ENCODE peak calls at places on chromosomes 12 and 14, in four cellular contexts. E, P, O and I are unnamed samples.

GRCh38 chr12:128903231-128903630 is 50.0 kb downstream of the GLT1D1 start:
- DNase-seq in O (no peak), P (no peak), E (no peak), I (no peak)

GRCh38 chr12:116524964-116525379 is 34.2 kb upstream of the MAP1LC3B2 start:
- DNase-seq in O (no peak), E (no peak), P (peak), I (no peak)

GRCh38 chr12:38477341-38478090 is 160.9 kb downstream of the ALG10B start:
- DNase-seq in O (no peak), E (no peak), P (no peak), I (no peak)

GRCh38 chr12:120075034-120075616 is 41.4 kb downstream of the RAB35 start:
- DNase-seq in E (no peak), P (no peak), O (no peak), I (no peak)

GRCh38 chr12:119444462-119445044 is 110.0 kb downstream of the CCDC60 start:
- DNase-seq in O (peak), E (peak), P (peak), I (peak)

GRCh38 chr12:109529618-109530300 is 43.5 kb downstream of the MMAB start:
- DNase-seq in P (no peak), O (no peak), E (no peak), I (no peak)

GRCh38 chr14:20454359-20454644 is 310 bp downstream of the OSGEP start:
- DNase-seq in P (peak), E (peak), O (no peak), I (no peak)

GRCh38 chr14:42736408-42736807 is 1129.7 kb downstream of the LRFN5 start:
- DNase-seq in P (no peak), O (no peak), E (no peak), I (no peak)

GRCh38 chr14:24701031-24701430 is 67.0 kb upstream of the GZMB start:
- DNase-seq in P (no peak), O (no peak), E (no peak), I (no peak)

GRCh38 chr12:15453613-15454012 is 131.3 kb downstream of the PTPRO start:
- DNase-seq in P (no peak), O (peak), E (no peak), I (no peak)

GRCh38 chr12:54937376-54937775 is 47.2 kb downstream of the TESPA1 start:
- DNase-seq in E (no peak), O (no peak), P (no peak), I (no peak)

GRCh38 chr12:27437839-27438238 is 8.7 kb upstream of the SMCO2 start:
- DNase-seq in O (no peak), P (no peak), E (no peak), I (no peak)

GRCh38 chr12:27436768-27437167 is 9.8 kb upstream of the SMCO2 start:
- DNase-seq in P (no peak), E (no peak), O (no peak), I (no peak)

GRCh38 chr12:27434673-27435565 is 11.6 kb upstream of the SMCO2 start:
- DNase-seq in P (peak), O (peak), E (no peak), I (peak)

GRCh38 chr12:27431185-27431584 is 15.4 kb upstream of the SMCO2 start:
- DNase-seq in E (no peak), O (no peak), P (no peak), I (no peak)

GRCh38 chr12:27436029-27436428 is 10.5 kb upstream of the SMCO2 start:
- DNase-seq in P (no peak), O (no peak), E (no peak), I (no peak)
- TF ChIP-seq CTCF in P (no peak), O (no peak), E (no peak), I (no peak)

DNA sequence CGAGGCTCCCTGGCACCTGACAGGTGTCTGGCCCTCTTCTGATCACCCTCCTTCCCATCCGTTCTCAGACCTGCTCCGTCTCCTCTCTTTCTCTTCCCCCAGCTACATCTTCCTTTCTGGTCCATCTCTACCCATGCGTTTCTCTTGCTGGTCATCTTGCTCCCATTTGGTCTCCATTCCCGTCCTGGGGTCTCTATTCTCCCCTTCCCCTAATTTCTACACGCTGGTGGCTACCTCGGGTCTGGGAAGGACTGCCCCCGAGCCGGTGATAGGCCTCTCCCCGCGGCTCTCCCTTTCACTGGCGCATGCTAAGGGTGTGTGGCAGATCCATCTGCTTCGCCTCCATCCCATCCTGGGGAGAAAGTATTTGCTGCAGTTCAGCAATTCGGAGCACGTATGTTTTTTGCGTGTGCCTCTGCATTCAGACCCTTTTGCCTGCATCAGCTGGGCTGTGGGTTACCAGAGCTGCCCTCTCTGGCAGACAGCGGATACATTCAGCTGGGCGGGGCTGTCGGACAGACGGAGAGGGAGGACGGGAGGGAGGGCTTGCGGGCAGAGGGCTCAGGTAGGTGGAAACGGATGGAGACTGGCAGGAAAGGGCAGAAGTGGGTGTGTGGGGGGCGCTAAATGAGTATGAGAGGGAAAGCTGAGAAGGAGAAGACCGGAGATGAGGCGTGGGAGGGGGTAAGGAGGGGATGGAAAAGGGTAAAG is 775 bp downstream of the CLSTN3 start:
- DNase-seq in E (no peak), P (peak), O (peak), I (peak)
- TF ChIP-seq CTCF in E (no peak), P (no peak), O (peak), I (no peak)

DNA sequence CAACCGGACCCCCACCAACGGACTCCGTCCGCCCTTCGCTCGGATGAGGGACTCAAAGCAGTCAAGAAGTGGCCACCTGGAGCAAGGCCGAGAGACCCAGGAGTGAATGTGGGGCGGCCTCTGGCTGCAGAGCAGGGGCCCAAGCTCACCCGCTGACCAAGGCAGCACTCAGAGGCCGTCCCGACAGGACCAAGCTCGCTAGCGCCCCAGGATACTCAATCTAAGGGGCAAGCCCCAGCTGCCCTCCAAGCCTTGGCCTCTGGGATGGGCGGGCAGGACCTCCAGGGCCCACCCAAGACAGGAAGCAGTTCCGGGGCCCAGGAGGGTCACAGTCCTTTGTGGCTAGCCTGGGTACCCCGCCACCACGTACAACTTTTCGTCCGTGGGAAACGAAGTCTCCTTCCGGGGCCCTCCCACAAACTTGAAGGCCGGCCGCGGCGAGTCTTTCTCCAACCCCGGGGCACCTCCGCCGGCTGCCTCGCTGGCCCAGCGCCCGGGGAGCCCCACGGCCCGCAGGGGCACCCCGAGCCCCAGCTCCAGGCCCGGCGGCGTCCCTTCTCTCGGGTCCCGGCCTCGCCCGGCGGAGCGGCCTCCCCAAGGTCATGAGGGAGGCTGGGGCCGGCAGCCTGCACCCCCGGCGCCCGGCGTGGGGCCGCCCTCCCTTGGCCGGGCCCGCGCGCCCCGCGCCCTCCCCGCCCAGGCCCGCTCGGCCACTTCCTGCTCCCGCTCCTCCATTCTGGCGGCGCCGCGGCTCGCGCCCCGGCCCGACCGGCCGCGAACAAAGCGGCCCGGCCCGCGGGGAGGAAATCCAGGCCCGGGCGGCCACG is 694 bp downstream of the AKT1 start:
- DNase-seq in E (no peak), O (peak), P (peak), I (peak)
- TF ChIP-seq CTCF in E (no peak), O (no peak), P (no peak), I (no peak)

GRCh38 chr12:67648306-67649164 is at the start of gene DYRK2:
- DNase-seq in E (peak), P (peak), O (peak), I (peak)
- TF ChIP-seq CTCF in E (no peak), P (peak), O (peak), I (no peak)